ENCODE peak calls at places on chromosomes 7 and 10, in ten cellular contexts. One of them, this sample, is unnamed.

GRCh38 chr10:15088428-15089261 is at the start of gene ACBD7:
- DNase-seq in CD14-positive monocyte: peak
- DNase-seq in NCI-H1092 treated with DMSO at 0.1 percent for 48 hours: peak
- DNase-seq in epithelial cell of esophagus: peak
- DNase-seq in hepatocyte: peak
- DNase-seq in iPS-NIHi11: peak
- DNase-seq in naive thymus-derived CD8-positive, alpha-beta T cell: peak
- DNase-seq in AG10803: peak
- DNase-seq in tibial nerve: peak
- DNase-seq in pancreas: peak
- DNase-seq in this sample: peak

GRCh38 chr7:136027160-136027559 is 50.0 kb upstream of the MTPN start:
- DNase-seq in AG10803: no peak
- DNase-seq in iPS-NIHi11: no peak
- DNase-seq in CD14-positive monocyte: no peak
- DNase-seq in tibial nerve: no peak
- DNase-seq in epithelial cell of esophagus: peak
- DNase-seq in naive thymus-derived CD8-positive, alpha-beta T cell: no peak
- DNase-seq in NCI-H1092 treated with DMSO at 0.1 percent for 48 hours: no peak
- DNase-seq in pancreas: no peak
- DNase-seq in hepatocyte: no peak
- DNase-seq in this sample: no peak

GRCh38 chr10:76127984-76128589 is 696.7 kb downstream of the LRMDA start:
- DNase-seq in naive thymus-derived CD8-positive, alpha-beta T cell: no peak
- DNase-seq in pancreas: no peak
- DNase-seq in tibial nerve: no peak
- DNase-seq in iPS-NIHi11: no peak
- DNase-seq in AG10803: peak
- DNase-seq in NCI-H1092 treated with DMSO at 0.1 percent for 48 hours: no peak
- DNase-seq in epithelial cell of esophagus: no peak
- DNase-seq in CD14-positive monocyte: no peak
- DNase-seq in hepatocyte: no peak
- DNase-seq in this sample: no peak

GRCh38 chr7:158121441-158122045 is 466.1 kb downstream of the PTPRN2 start:
- DNase-seq in tibial nerve: no peak
- DNase-seq in NCI-H1092 treated with DMSO at 0.1 percent for 48 hours: no peak
- DNase-seq in pancreas: no peak
- DNase-seq in epithelial cell of esophagus: no peak
- DNase-seq in CD14-positive monocyte: no peak
- DNase-seq in iPS-NIHi11: no peak
- DNase-seq in naive thymus-derived CD8-positive, alpha-beta T cell: no peak
- DNase-seq in AG10803: no peak
- DNase-seq in hepatocyte: no peak
- DNase-seq in this sample: no peak

GRCh38 chr7:142587578-142588191 is 161.6 kb upstream of the PRSS1 start:
- DNase-seq in tibial nerve: no peak
- DNase-seq in iPS-NIHi11: peak
- DNase-seq in naive thymus-derived CD8-positive, alpha-beta T cell: no peak
- DNase-seq in CD14-positive monocyte: no peak
- DNase-seq in hepatocyte: peak
- DNase-seq in epithelial cell of esophagus: peak
- DNase-seq in AG10803: peak
- DNase-seq in pancreas: no peak
- DNase-seq in NCI-H1092 treated with DMSO at 0.1 percent for 48 hours: peak
- DNase-seq in this sample: peak

GRCh38 chr10:69961864-69962745 is 90.5 kb upstream of the MACROH2A2 start:
- DNase-seq in naive thymus-derived CD8-positive, alpha-beta T cell: no peak
- DNase-seq in tibial nerve: no peak
- DNase-seq in pancreas: no peak
- DNase-seq in CD14-positive monocyte: no peak
- DNase-seq in epithelial cell of esophagus: no peak
- DNase-seq in hepatocyte: no peak
- DNase-seq in AG10803: no peak
- DNase-seq in iPS-NIHi11: no peak
- DNase-seq in NCI-H1092 treated with DMSO at 0.1 percent for 48 hours: no peak
- DNase-seq in this sample: no peak

GRCh38 chr10:96585726-96586418 is 940 bp downstream of the TM9SF3 start:
- DNase-seq in naive thymus-derived CD8-positive, alpha-beta T cell: peak
- DNase-seq in pancreas: no peak
- DNase-seq in epithelial cell of esophagus: peak
- DNase-seq in CD14-positive monocyte: no peak
- DNase-seq in iPS-NIHi11: peak
- DNase-seq in hepatocyte: peak
- DNase-seq in AG10803: peak
- DNase-seq in tibial nerve: no peak
- DNase-seq in NCI-H1092 treated with DMSO at 0.1 percent for 48 hours: no peak
- DNase-seq in this sample: peak

GRCh38 chr7:94903971-94904370 is 3.4 kb upstream of the PPP1R9A start:
- DNase-seq in epithelial cell of esophagus: no peak
- DNase-seq in pancreas: no peak
- DNase-seq in hepatocyte: no peak
- DNase-seq in tibial nerve: no peak
- DNase-seq in NCI-H1092 treated with DMSO at 0.1 percent for 48 hours: no peak
- DNase-seq in AG10803: no peak
- DNase-seq in iPS-NIHi11: no peak
- DNase-seq in naive thymus-derived CD8-positive, alpha-beta T cell: no peak
- DNase-seq in CD14-positive monocyte: no peak
- DNase-seq in this sample: no peak

GRCh38 chr7:143015926-143016490 is 10.9 kb downstream of the OR9A2 start:
- DNase-seq in hepatocyte: no peak
- DNase-seq in NCI-H1092 treated with DMSO at 0.1 percent for 48 hours: no peak
- DNase-seq in pancreas: no peak
- DNase-seq in naive thymus-derived CD8-positive, alpha-beta T cell: no peak
- DNase-seq in CD14-positive monocyte: no peak
- DNase-seq in epithelial cell of esophagus: no peak
- DNase-seq in AG10803: peak
- DNase-seq in iPS-NIHi11: no peak
- DNase-seq in tibial nerve: no peak
- DNase-seq in this sample: no peak

GRCh38 chr10:104937528-104937927 is 296.4 kb downstream of the SORCS3 start:
- DNase-seq in NCI-H1092 treated with DMSO at 0.1 percent for 48 hours: peak
- DNase-seq in CD14-positive monocyte: no peak
- DNase-seq in hepatocyte: no peak
- DNase-seq in AG10803: peak
- DNase-seq in tibial nerve: no peak
- DNase-seq in pancreas: no peak
- DNase-seq in epithelial cell of esophagus: peak
- DNase-seq in naive thymus-derived CD8-positive, alpha-beta T cell: no peak
- DNase-seq in iPS-NIHi11: no peak
- DNase-seq in this sample: peak

GRCh38 chr10:101063162-101063525 is 1.4 kb downstream of the KAZALD1 start:
- DNase-seq in naive thymus-derived CD8-positive, alpha-beta T cell: no peak
- DNase-seq in tibial nerve: no peak
- DNase-seq in CD14-positive monocyte: no peak
- DNase-seq in pancreas: no peak
- DNase-seq in hepatocyte: no peak
- DNase-seq in iPS-NIHi11: no peak
- DNase-seq in NCI-H1092 treated with DMSO at 0.1 percent for 48 hours: no peak
- DNase-seq in AG10803: no peak
- DNase-seq in epithelial cell of esophagus: no peak
- DNase-seq in this sample: no peak

GRCh38 chr7:42843209-42843800 is 68.6 kb downstream of the C7orf25 start:
- DNase-seq in iPS-NIHi11: peak
- DNase-seq in naive thymus-derived CD8-positive, alpha-beta T cell: no peak
- DNase-seq in epithelial cell of esophagus: peak
- DNase-seq in AG10803: peak
- DNase-seq in hepatocyte: peak
- DNase-seq in tibial nerve: no peak
- DNase-seq in pancreas: no peak
- DNase-seq in CD14-positive monocyte: no peak
- DNase-seq in NCI-H1092 treated with DMSO at 0.1 percent for 48 hours: peak
- DNase-seq in this sample: no peak

GRCh38 chr10:69861251-69862240 is 59.8 kb downstream of the COL13A1 start:
- DNase-seq in NCI-H1092 treated with DMSO at 0.1 percent for 48 hours: peak
- DNase-seq in AG10803: peak
- DNase-seq in pancreas: no peak
- DNase-seq in naive thymus-derived CD8-positive, alpha-beta T cell: no peak
- DNase-seq in tibial nerve: no peak
- DNase-seq in CD14-positive monocyte: no peak
- DNase-seq in hepatocyte: peak
- DNase-seq in iPS-NIHi11: no peak
- DNase-seq in epithelial cell of esophagus: peak
- DNase-seq in this sample: peak

GRCh38 chr7:119949053-119949452 is 323.9 kb upstream of the KCND2 start:
- DNase-seq in naive thymus-derived CD8-positive, alpha-beta T cell: no peak
- DNase-seq in CD14-positive monocyte: no peak
- DNase-seq in AG10803: no peak
- DNase-seq in hepatocyte: no peak
- DNase-seq in epithelial cell of esophagus: no peak
- DNase-seq in iPS-NIHi11: no peak
- DNase-seq in NCI-H1092 treated with DMSO at 0.1 percent for 48 hours: no peak
- DNase-seq in pancreas: no peak
- DNase-seq in tibial nerve: no peak
- DNase-seq in this sample: no peak

GRCh38 chr10:118101501-118101900 is 54.8 kb upstream of the RAB11FIP2 start:
- DNase-seq in naive thymus-derived CD8-positive, alpha-beta T cell: no peak
- DNase-seq in pancreas: no peak
- DNase-seq in NCI-H1092 treated with DMSO at 0.1 percent for 48 hours: no peak
- DNase-seq in CD14-positive monocyte: no peak
- DNase-seq in epithelial cell of esophagus: no peak
- DNase-seq in hepatocyte: no peak
- DNase-seq in AG10803: peak
- DNase-seq in iPS-NIHi11: no peak
- DNase-seq in tibial nerve: no peak
- DNase-seq in this sample: no peak

GRCh38 chr7:130897515-130898419 is 163.8 kb upstream of the KLF14 start:
- DNase-seq in hepatocyte: no peak
- DNase-seq in pancreas: no peak
- DNase-seq in iPS-NIHi11: no peak
- DNase-seq in AG10803: no peak
- DNase-seq in CD14-positive monocyte: no peak
- DNase-seq in epithelial cell of esophagus: no peak
- DNase-seq in naive thymus-derived CD8-positive, alpha-beta T cell: no peak
- DNase-seq in tibial nerve: no peak
- DNase-seq in NCI-H1092 treated with DMSO at 0.1 percent for 48 hours: no peak
- DNase-seq in this sample: no peak

GRCh38 chr10:127899766-127900382 is 7.0 kb upstream of the PTPRE start:
- DNase-seq in CD14-positive monocyte: no peak
- DNase-seq in hepatocyte: no peak
- DNase-seq in pancreas: no peak
- DNase-seq in NCI-H1092 treated with DMSO at 0.1 percent for 48 hours: no peak
- DNase-seq in epithelial cell of esophagus: no peak
- DNase-seq in naive thymus-derived CD8-positive, alpha-beta T cell: no peak
- DNase-seq in AG10803: no peak
- DNase-seq in tibial nerve: no peak
- DNase-seq in iPS-NIHi11: no peak
- DNase-seq in this sample: no peak

GRCh38 chr10:68981074-68981473 is 7.5 kb upstream of the KIFBP start:
- DNase-seq in naive thymus-derived CD8-positive, alpha-beta T cell: no peak
- DNase-seq in AG10803: no peak
- DNase-seq in NCI-H1092 treated with DMSO at 0.1 percent for 48 hours: no peak
- DNase-seq in hepatocyte: peak
- DNase-seq in tibial nerve: no peak
- DNase-seq in CD14-positive monocyte: no peak
- DNase-seq in iPS-NIHi11: no peak
- DNase-seq in pancreas: no peak
- DNase-seq in epithelial cell of esophagus: peak
- DNase-seq in this sample: no peak

GRCh38 chr7:42253316-42253715 is 16.3 kb upstream of the GLI3 start:
- DNase-seq in iPS-NIHi11: no peak
- DNase-seq in hepatocyte: no peak
- DNase-seq in CD14-positive monocyte: no peak
- DNase-seq in pancreas: no peak
- DNase-seq in AG10803: no peak
- DNase-seq in naive thymus-derived CD8-positive, alpha-beta T cell: no peak
- DNase-seq in epithelial cell of esophagus: peak
- DNase-seq in NCI-H1092 treated with DMSO at 0.1 percent for 48 hours: no peak
- DNase-seq in tibial nerve: no peak
- DNase-seq in this sample: no peak

GRCh38 chr7:114922652-114923402 is 933 bp downstream of the MDFIC start:
- DNase-seq in pancreas: peak
- DNase-seq in naive thymus-derived CD8-positive, alpha-beta T cell: peak
- DNase-seq in tibial nerve: peak
- DNase-seq in NCI-H1092 treated with DMSO at 0.1 percent for 48 hours: peak
- DNase-seq in iPS-NIHi11: peak
- DNase-seq in epithelial cell of esophagus: peak
- DNase-seq in AG10803: peak
- DNase-seq in hepatocyte: peak
- DNase-seq in CD14-positive monocyte: peak
- DNase-seq in this sample: peak

GRCh38 chr7:17802056-17802455 is 138.2 kb downstream of the SNX13 start:
- DNase-seq in epithelial cell of esophagus: peak
- DNase-seq in pancreas: no peak
- DNase-seq in hepatocyte: no peak
- DNase-seq in naive thymus-derived CD8-positive, alpha-beta T cell: no peak
- DNase-seq in iPS-NIHi11: no peak
- DNase-seq in AG10803: peak
- DNase-seq in CD14-positive monocyte: no peak
- DNase-seq in tibial nerve: no peak
- DNase-seq in NCI-H1092 treated with DMSO at 0.1 percent for 48 hours: no peak
- DNase-seq in this sample: peak

GRCh38 chr7:101691822-101692384 is 62.8 kb upstream of the MYL10 start:
- DNase-seq in tibial nerve: no peak
- DNase-seq in hepatocyte: peak
- DNase-seq in NCI-H1092 treated with DMSO at 0.1 percent for 48 hours: no peak
- DNase-seq in CD14-positive monocyte: no peak
- DNase-seq in pancreas: no peak
- DNase-seq in AG10803: no peak
- DNase-seq in epithelial cell of esophagus: no peak
- DNase-seq in naive thymus-derived CD8-positive, alpha-beta T cell: no peak
- DNase-seq in iPS-NIHi11: no peak
- DNase-seq in this sample: no peak

GRCh38 chr7:3649250-3649649 is 348.2 kb downstream of the SDK1 start:
- DNase-seq in NCI-H1092 treated with DMSO at 0.1 percent for 48 hours: no peak
- DNase-seq in iPS-NIHi11: no peak
- DNase-seq in tibial nerve: no peak
- DNase-seq in naive thymus-derived CD8-positive, alpha-beta T cell: no peak
- DNase-seq in CD14-positive monocyte: no peak
- DNase-seq in epithelial cell of esophagus: peak
- DNase-seq in pancreas: no peak
- DNase-seq in AG10803: no peak
- DNase-seq in hepatocyte: no peak
- DNase-seq in this sample: peak

GRCh38 chr7:115911466-115911865 is 119.1 kb downstream of the TFEC start:
- DNase-seq in iPS-NIHi11: no peak
- DNase-seq in NCI-H1092 treated with DMSO at 0.1 percent for 48 hours: no peak
- DNase-seq in pancreas: no peak
- DNase-seq in hepatocyte: no peak
- DNase-seq in CD14-positive monocyte: no peak
- DNase-seq in tibial nerve: no peak
- DNase-seq in epithelial cell of esophagus: peak
- DNase-seq in AG10803: no peak
- DNase-seq in naive thymus-derived CD8-positive, alpha-beta T cell: no peak
- DNase-seq in this sample: no peak

GRCh38 chr10:77881636-77882035 is 44.9 kb downstream of the DLG5 start:
- DNase-seq in pancreas: no peak
- DNase-seq in tibial nerve: no peak
- DNase-seq in iPS-NIHi11: no peak
- DNase-seq in AG10803: no peak
- DNase-seq in NCI-H1092 treated with DMSO at 0.1 percent for 48 hours: no peak
- DNase-seq in CD14-positive monocyte: no peak
- DNase-seq in naive thymus-derived CD8-positive, alpha-beta T cell: no peak
- DNase-seq in hepatocyte: no peak
- DNase-seq in epithelial cell of esophagus: no peak
- DNase-seq in this sample: no peak

GRCh38 chr7:23418046-23418445 is 52.2 kb downstream of the IGF2BP3 start:
- DNase-seq in NCI-H1092 treated with DMSO at 0.1 percent for 48 hours: no peak
- DNase-seq in hepatocyte: no peak
- DNase-seq in epithelial cell of esophagus: peak
- DNase-seq in pancreas: no peak
- DNase-seq in naive thymus-derived CD8-positive, alpha-beta T cell: no peak
- DNase-seq in CD14-positive monocyte: no peak
- DNase-seq in tibial nerve: no peak
- DNase-seq in iPS-NIHi11: no peak
- DNase-seq in AG10803: peak
- DNase-seq in this sample: peak

GRCh38 chr10:29784175-29784773 is 149.5 kb upstream of the SVIL start:
- DNase-seq in CD14-positive monocyte: no peak
- DNase-seq in iPS-NIHi11: peak
- DNase-seq in NCI-H1092 treated with DMSO at 0.1 percent for 48 hours: no peak
- DNase-seq in naive thymus-derived CD8-positive, alpha-beta T cell: no peak
- DNase-seq in AG10803: peak
- DNase-seq in pancreas: no peak
- DNase-seq in hepatocyte: peak
- DNase-seq in epithelial cell of esophagus: peak
- DNase-seq in tibial nerve: peak
- DNase-seq in this sample: peak

GRCh38 chr7:38870147-38870546 is 38.8 kb downstream of the VPS41 start:
- DNase-seq in tibial nerve: no peak
- DNase-seq in pancreas: no peak
- DNase-seq in CD14-positive monocyte: no peak
- DNase-seq in epithelial cell of esophagus: no peak
- DNase-seq in naive thymus-derived CD8-positive, alpha-beta T cell: no peak
- DNase-seq in NCI-H1092 treated with DMSO at 0.1 percent for 48 hours: no peak
- DNase-seq in iPS-NIHi11: no peak
- DNase-seq in AG10803: no peak
- DNase-seq in hepatocyte: no peak
- DNase-seq in this sample: no peak